ENCODE peak calls at places on chromosomes 16 and 17, in four cellular contexts. J is stomach, T is tibial artery, Q is AG10803. G is an unnamed sample.

GRCh38 chr17:17900615-17901520 is 64.1 kb upstream of the SREBF1 start:
- DNase-seq in J (peak), T (peak), Q (peak), G (peak)

GRCh38 chr16:88599092-88599733 is 29.0 kb downstream of the ZC3H18 start:
- DNase-seq in J (peak), T (peak), Q (no peak), G (peak)

GRCh38 chr16:58462997-58463891 is 36.7 kb upstream of the NDRG4 start:
- DNase-seq in J (no peak), T (no peak), Q (no peak), G (no peak)

GRCh38 chr16:81717662-81718189 is 61.4 kb upstream of the PLCG2 start:
- DNase-seq in J (no peak), T (no peak), Q (no peak), G (no peak)

GRCh38 chr16:88084881-88085280 is 133.6 kb downstream of the BANP start:
- DNase-seq in J (no peak), T (peak), Q (peak), G (peak)

GRCh38 chr16:1907226-1907849 is 10.9 kb downstream of the HS3ST6 start:
- DNase-seq in J (no peak), T (no peak), Q (no peak), G (no peak)

GRCh38 chr16:88361775-88362174 is 21.0 kb upstream of the ZNF469 start:
- DNase-seq in J (no peak), T (no peak), Q (no peak), G (no peak)

GRCh38 chr16:86065711-86066110 is 166.7 kb downstream of the IRF8 start:
- DNase-seq in J (no peak), T (no peak), Q (no peak), G (no peak)

GRCh38 chr16:3021449-3022207 is 1.5 kb downstream of the TNFRSF12A start:
- DNase-seq in J (peak), T (peak), Q (peak), G (peak)

GRCh38 chr17:41781404-41782110 is 5.0 kb downstream of the JUP start:
- DNase-seq in J (no peak), T (no peak), Q (no peak), G (peak)
- H3K4me3 ChIP-seq in J (peak), T (no peak), Q (no peak), G (no peak)

DNA sequence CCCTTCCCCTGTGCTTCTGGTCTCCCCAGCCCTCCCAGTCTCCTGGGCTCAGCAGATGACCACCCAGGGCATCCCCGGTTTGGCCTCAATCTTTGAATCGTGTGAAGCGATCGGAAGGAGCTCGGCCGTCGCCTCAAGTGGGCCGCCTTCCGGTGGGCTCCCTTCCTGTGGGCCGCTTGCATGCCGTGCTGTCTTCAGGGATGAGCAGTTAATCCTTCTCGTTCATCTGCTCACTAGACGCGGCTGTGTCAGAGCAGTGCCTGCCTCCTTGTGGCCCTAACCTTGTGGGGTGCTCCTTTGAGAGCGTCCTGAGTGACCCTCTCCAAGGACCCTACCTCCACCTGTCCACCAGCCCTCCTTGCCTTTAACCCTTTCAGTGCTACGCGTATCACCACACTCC is 40.4 kb downstream of the BAIAP2 start:
- DNase-seq in J (no peak), T (no peak), Q (no peak), G (no peak)
- TF ChIP-seq CTCF in J (no peak), T (no peak), Q (no peak), G (no peak)

DNA sequence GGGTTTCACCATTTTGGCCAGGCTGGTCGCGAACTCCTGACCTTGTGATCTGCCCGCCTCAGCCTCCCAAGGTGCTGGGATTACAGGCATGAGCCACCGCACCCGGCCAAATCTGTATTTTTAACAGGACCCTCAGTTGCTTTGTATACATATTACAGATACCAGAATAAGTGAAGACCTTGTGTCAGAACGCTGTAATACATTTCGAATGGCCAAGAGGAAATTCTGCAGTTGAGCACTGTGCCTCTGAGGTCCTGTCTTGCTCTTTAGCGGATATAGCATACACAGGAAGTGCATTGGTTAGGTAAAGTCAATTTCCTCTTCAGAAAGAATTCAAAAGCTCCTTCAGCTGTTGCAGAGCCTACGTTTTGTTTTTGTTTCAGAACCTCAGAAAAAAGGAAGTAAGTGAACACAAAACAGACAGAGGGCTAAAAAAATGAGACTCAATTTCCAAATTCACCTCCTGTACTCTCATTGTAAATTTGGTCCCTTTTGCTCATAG is 15.7 kb downstream of the CRLF3 start:
- DNase-seq in J (no peak), T (no peak), Q (no peak), G (peak)
- H3K4me3 ChIP-seq in J (no peak), T (no peak), Q (no peak), G (no peak)

GRCh38 chr16:10597184-10597583 is 16.8 kb upstream of the EMP2 start:
- DNase-seq in J (no peak), T (no peak), Q (no peak), G (no peak)
- TF ChIP-seq CTCF in J (no peak), T (no peak), Q (no peak), G (no peak)

DNA sequence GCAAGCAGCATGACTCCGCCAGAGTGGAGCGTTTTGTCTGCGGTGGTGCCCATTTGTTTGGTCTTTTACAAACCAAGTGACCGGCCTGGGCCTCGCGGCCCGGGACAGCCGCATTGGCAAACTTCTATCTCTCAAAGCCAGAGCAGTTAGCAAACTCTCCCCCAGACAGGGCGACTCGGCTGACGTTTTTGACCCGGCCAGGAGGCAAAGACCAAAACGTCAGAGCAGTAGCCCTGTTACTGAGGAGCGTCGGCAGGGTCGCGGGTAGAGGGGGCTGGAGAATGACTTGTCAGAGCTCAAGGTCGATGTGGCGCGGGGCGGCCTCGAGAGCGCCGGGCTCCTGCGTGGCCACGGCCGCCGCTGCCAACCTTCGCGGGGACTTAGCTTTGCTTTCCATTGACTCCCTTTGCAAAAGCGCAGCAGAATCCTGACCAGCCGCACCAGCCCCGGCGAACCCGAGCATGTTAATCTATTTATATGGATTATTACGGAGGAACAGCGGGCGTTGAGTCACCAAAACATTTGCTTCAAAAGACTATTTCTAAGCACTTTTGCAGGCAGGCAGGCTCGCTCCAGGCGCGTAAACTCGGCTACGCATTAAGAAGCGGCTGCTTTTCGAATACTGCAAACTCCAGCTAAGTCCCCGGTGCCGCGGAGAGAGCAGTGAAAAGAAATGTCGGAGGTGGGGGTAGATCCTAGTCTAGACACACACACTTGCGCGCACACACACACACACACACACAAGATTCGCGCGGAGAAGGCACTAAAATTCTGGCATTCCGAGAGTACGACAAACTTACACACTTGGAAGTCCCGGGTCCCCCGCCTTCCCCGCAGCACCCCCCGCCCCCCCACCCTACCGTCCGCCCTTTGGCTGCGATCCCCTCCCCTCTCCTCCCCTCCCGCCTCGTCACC is 600 bp upstream of the SOX9 start:
- DNase-seq in J (peak), T (peak), Q (peak), G (peak)
- H3K4me3 ChIP-seq in J (peak), T (peak), Q (peak), G (peak)

GRCh38 chr16:28491080-28491969 is 549 bp downstream of the CLN3 start:
- DNase-seq in J (no peak), T (peak), Q (peak), G (peak)
- TF ChIP-seq CTCF in J (no peak), T (peak), Q (peak), G (peak)

GRCh38 chr17:75524269-75524970 is 1.1 kb upstream of the LLGL2 start:
- DNase-seq in J (no peak), T (no peak), Q (no peak), G (no peak)
- H3K4me3 ChIP-seq in J (peak), T (peak), Q (no peak), G (peak)

DNA sequence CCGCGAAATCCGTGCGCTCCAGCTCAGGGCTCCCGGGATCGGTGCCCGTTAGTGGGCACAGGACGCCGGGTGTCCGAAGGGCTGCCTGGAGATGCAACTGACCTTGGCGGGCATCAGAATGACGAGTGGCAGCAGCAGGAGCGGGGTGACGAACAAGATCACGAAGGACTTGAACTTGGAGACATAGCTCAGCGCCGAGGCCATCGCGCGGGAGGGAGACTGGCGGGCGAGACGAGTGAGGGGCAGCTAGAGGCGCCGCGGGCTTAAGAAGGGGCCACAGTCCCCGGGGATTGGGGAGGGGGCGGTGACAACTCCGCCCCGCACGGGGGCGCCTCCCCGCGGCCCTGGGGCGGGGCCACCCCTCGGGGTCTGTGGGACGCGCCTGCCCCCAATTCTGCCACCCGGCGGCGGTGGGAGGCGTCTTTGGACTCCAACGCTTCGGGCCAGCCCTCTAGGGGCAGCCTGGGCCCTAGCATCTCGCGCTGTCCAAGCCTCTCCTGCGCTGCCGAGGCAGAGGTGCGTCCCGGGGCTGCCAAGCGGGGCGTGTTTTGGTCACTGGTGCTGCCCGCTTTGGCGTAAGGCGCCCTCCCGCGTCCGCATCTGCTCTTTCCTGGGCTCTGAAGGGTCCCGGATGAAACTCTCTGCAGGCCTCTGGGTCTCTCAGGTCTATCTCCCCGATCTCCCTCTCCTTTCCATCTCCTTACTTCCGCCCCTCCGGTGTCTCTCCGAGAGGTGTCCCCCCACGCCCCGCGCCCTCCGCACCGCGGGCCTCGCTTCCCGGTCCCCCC is at the start of gene SLC13A5:
- DNase-seq in J (no peak), T (no peak), Q (no peak), G (peak)
- TF ChIP-seq CTCF in J (no peak), T (no peak), Q (peak), G (peak)